ENCODE peak calls at places on chromosomes 12 and 14, in seven cellular contexts. V is neural crest cell; X is NCI-H1694; N is activated CD4-positive, alpha-beta T cell treated with anti-CD3 and anti-CD28 coated beads for 1 hour; E is stimulated activated CD8-positive, alpha-beta memory T cell treated with anti-CD3 and anti-CD28 coated beads, Interleukin-12 subunit alpha, Interleukin-12 subunit beta, amount 100 ng/mL, for 4 hours; R is naive thymus-derived CD8-positive, alpha-beta T cell; Q is ascending aorta. O is an unnamed sample.

GRCh38 chr14:105187935-105188524 is 6.9 kb upstream of the NUDT14 start:
- DNase-seq in R (no peak), N (no peak), E (no peak), X (no peak), Q (no peak), V (no peak), O (no peak)

GRCh38 chr12:13175499-13175898 is 21.0 kb upstream of the EMP1 start:
- DNase-seq in N (no peak), X (no peak), E (no peak), R (no peak), V (no peak), Q (no peak), O (no peak)

GRCh38 chr14:36866867-36867266 is 205.2 kb downstream of the PAX9 start:
- DNase-seq in X (no peak), R (no peak), E (no peak), V (no peak), N (no peak), Q (no peak), O (no peak)

GRCh38 chr12:128267246-128267622 is 264 bp downstream of the TMEM132C start:
- DNase-seq in R (no peak), Q (no peak), X (no peak), E (no peak), V (no peak), N (no peak), O (no peak)

GRCh38 chr14:94423465-94424056 is 29.0 kb downstream of the SERPINA11 start:
- DNase-seq in X (peak; percentile 66), R (no peak), Q (no peak), N (no peak), V (peak; percentile 70), E (no peak), O (peak; percentile 13)

GRCh38 chr14:28772613-28773012 is 6.0 kb downstream of the FOXG1 start:
- DNase-seq in X (peak; percentile 93), Q (no peak), V (no peak), E (no peak), R (no peak), N (no peak), O (no peak)

GRCh38 chr14:104992501-104992900 is 6.9 kb downstream of the CLBA1 start:
- DNase-seq in V (no peak), X (no peak), Q (no peak), E (no peak), R (no peak), N (no peak), O (no peak)

GRCh38 chr12:571795-572531 is 91.3 kb downstream of the NINJ2 start:
- DNase-seq in R (no peak), E (no peak), V (no peak), Q (no peak), X (no peak), N (no peak), O (no peak)

O was measured in cerebellum.